ENCODE peak calls at places on chromosomes 11 and 22, in four cellular contexts. V is PC-3, B is IMR-90, I is fibroblast of lung. S is an unnamed sample.

GRCh38 chr22:44074286-44074984 is 50.3 kb downstream of the PARVB start:
- DNase-seq in V (no peak), B (no peak), I (no peak), S (no peak)

GRCh38 chr11:86746509-86746908 is 53.8 kb upstream of the PRSS23 start:
- DNase-seq in V (no peak), B (no peak), I (no peak), S (no peak)

GRCh38 chr22:32446321-32446720 is 17.9 kb downstream of the BPIFC start:
- DNase-seq in V (peak; percentile 46), B (peak; percentile 4), I (no peak), S (no peak)

GRCh38 chr11:111736621-111737055 is 29.6 kb downstream of the PPP2R1B start:
- DNase-seq in V (no peak), B (no peak), I (no peak), S (no peak)

GRCh38 chr22:19888131-19888746 is 33.6 kb upstream of the GNB1L start:
- DNase-seq in V (no peak), B (no peak), I (no peak), S (no peak)

GRCh38 chr11:17745032-17745772 is 10.6 kb downstream of the KCNC1 start:
- DNase-seq in V (no peak), B (no peak), I (no peak), S (no peak)

GRCh38 chr11:47409440-47410403 is 1.3 kb downstream of the SLC39A13 start:
- DNase-seq in V (peak; percentile 58), B (no peak), I (no peak), S (no peak)

GRCh38 chr11:102279641-102280170 is 37.6 kb upstream of the BIRC3 start:
- DNase-seq in V (peak; percentile 63), B (peak; percentile 84), I (peak; percentile 62), S (peak; percentile 50)

GRCh38 chr11:104380358-104380757 is 216.4 kb upstream of the PDGFD start:
- DNase-seq in V (no peak), B (no peak), I (peak; percentile 64), S (no peak)

GRCh38 chr22:45104313-45104712 is 59.4 kb upstream of the NUP50 start:
- DNase-seq in V (no peak), B (no peak), I (no peak), S (no peak)

GRCh38 chr11:76839326-76839725 is 21.4 kb upstream of the ACER3 start:
- DNase-seq in V (peak; percentile 83), B (no peak), I (no peak), S (peak; percentile 65)

GRCh38 chr22:37182101-37182948 is 5.7 kb downstream of the C1QTNF6 start:
- DNase-seq in V (no peak), B (no peak), I (no peak), S (no peak)

GRCh38 chr11:1533342-1533725 is 38.7 kb downstream of the DUSP8 start:
- DNase-seq in V (no peak), B (no peak), I (no peak), S (no peak)

GRCh38 chr11:126840201-126840886 is 160.2 kb downstream of the KIRREL3 start:
- DNase-seq in V (no peak), B (peak; percentile 69), I (peak; percentile 86), S (no peak)

GRCh38 chr22:42973536-42973881 is 41.4 kb downstream of the PACSIN2 start:
- DNase-seq in V (no peak), B (no peak), I (no peak), S (no peak)

GRCh38 chr22:23400286-23400981 is 179.7 kb downstream of the IGLL1 start:
- DNase-seq in V (no peak), B (no peak), I (no peak), S (no peak)

GRCh38 chr22:43843783-43844530 is 18.4 kb downstream of the SULT4A1 start:
- DNase-seq in V (no peak), B (no peak), I (no peak), S (no peak)

GRCh38 chr22:39024923-39025322 is 4.0 kb downstream of the APOBEC3D start:
- DNase-seq in V (no peak), B (no peak), I (no peak), S (no peak)

GRCh38 chr11:126053340-126054286 is 9.1 kb downstream of the CDON start:
- DNase-seq in V (peak; percentile 13), B (no peak), I (no peak), S (no peak)

GRCh38 chr22:19520007-19520406 is 4.2 kb downstream of the CLDN5 start:
- DNase-seq in V (no peak), B (no peak), I (no peak), S (no peak)

GRCh38 chr11:128471138-128471661 is 116.2 kb downstream of the ETS1 start:
- DNase-seq in V (no peak), B (no peak), I (no peak), S (no peak)

GRCh38 chr11:67368621-67369020 is 4.8 kb downstream of the CLCF1 start:
- DNase-seq in V (no peak), B (no peak), I (no peak), S (no peak)

GRCh38 chr11:119148855-119149370 is at the start of gene ABCG4:
- DNase-seq in V (peak; percentile 21), B (no peak), I (no peak), S (peak; percentile 49)

GRCh38 chr11:41613321-41613720 is 153.9 kb upstream of the LRRC4C start:
- DNase-seq in V (peak; percentile 65), B (no peak), I (peak; percentile 65), S (no peak)

DNA sequence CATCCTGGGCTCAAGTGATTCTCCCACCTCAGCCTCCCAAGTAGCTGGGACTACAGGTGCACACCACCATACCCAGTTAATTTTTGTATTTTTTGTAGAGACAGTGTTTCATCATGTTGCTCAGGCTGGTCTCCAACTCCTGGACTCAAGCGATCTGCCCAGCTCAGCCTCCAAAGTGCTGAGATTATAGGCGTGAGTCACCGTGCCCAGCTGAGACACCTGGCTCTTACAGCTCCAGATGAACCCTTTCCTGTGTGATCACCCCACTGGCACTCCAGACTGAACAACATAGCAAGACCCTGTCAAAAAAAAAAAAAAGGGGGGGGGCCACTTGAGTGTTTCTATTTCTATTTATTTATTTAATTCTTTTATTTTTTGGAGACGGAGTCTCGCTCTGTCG is 1.0 kb upstream of the ADSL start:
- DNase-seq in V (peak; percentile 54), B (peak; percentile 41), I (peak; percentile 52), S (peak; percentile 34)
- H3K4me3 ChIP-seq in V (peak overlapping the region; percentile 92), B (no peak overlapping the region), I (peak overlapping the region; percentile 78), S (peak overlapping the region; percentile 92)

DNA sequence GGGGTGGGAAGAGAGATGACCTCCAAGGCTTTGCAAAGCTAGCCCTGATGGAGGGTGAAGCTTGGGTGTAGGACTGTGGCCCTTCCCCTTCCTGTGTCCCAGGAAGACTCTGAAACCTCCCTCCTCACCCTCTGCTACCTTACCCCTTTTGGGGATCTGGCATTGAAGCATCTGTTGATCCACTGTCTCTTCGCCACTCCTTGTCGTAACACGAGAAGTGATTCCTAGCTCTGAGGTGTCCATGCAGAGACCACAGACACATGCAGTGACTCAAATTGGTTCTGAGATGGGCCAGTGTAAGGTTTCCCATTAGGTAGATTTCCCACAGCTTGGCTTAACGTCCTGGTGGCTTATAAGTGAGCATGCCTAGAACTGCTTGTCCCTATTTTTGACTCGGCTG is 101.4 kb downstream of the ZBTB16 start:
- DNase-seq in V (no peak), B (no peak), I (no peak), S (no peak)
- H2AFZ ChIP-seq in V (no peak overlapping the region), B (no peak overlapping the region), I (no peak overlapping the region), S (no peak overlapping the region)

GRCh38 chr11:15716550-15716949 is 601.8 kb downstream of the INSC start:
- DNase-seq in V (peak; percentile 3), B (peak; percentile 89), I (peak; percentile 71), S (no peak)
- H3K4me3 ChIP-seq in V (no peak overlapping the region), B (no peak overlapping the region), I (no peak overlapping the region), S (no peak overlapping the region)

DNA sequence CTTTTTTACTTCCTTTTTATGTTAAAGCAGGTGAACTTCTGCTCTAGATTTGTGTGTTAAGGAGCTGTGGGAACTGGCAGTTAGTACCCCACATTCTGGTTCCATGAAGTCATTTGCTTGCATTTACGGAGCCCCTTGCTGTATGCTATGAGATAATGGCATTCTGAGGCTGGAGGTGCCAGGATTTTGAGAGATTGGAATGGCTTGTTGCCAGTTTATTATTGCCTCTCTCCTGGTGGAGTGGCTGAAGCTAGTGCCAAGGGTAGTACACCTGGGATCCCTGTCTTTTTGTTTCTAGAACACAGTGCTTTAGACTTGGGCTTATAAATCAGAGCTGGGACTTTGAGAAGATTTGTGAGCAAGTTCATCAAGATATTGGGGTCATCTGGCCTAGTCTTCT is 73.8 kb downstream of the STIM1 start:
- DNase-seq in V (no peak), B (peak; percentile 49), I (peak; percentile 65), S (no peak)
- H2AFZ ChIP-seq in V (no peak overlapping the region), B (no peak overlapping the region), I (no peak overlapping the region), S (no peak overlapping the region)

GRCh38 chr11:68978931-68979591 is 1.7 kb downstream of the MRGPRD start:
- DNase-seq in V (no peak), B (no peak), I (no peak), S (peak; percentile 4)

GRCh38 chr11:68976563-68976962 is 4.2 kb downstream of the MRGPRD start:
- DNase-seq in V (no peak), B (peak; percentile 7), I (no peak), S (peak; percentile 8)

GRCh38 chr11:68979931-68980775 is 633 bp downstream of the MRGPRD start:
- DNase-seq in V (no peak), B (no peak), I (no peak), S (peak; percentile 1)

GRCh38 chr11:68977781-68978625 is 2.8 kb downstream of the MRGPRD start:
- DNase-seq in V (no peak), B (no peak), I (no peak), S (peak; percentile 1)

DNA sequence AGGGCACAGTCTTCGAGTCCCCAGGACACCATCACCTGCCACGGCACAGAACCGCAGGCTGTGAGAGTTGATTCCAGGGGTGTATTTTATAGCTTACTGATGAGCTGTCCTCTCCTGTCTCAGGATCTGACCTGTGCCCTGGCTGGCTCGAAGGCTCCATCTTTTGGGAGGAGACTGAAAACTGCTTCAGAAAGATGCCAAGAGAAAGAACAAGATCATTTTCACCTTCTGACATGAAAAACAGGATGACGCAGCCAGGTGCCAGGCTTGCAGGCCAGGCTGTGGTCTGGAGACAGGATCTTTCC is 2.2 kb downstream of the MRGPRD start:
- DNase-seq in V (no peak), B (no peak), I (no peak), S (peak; percentile 1)
- H3K4me3 ChIP-seq in V (no peak overlapping the region), B (no peak overlapping the region), I (no peak overlapping the region), S (no peak overlapping the region)

S was measured in hepatocyte.